ENCODE peak calls at places on chromosome 18, in nine cellular contexts. N is NCI-H510A treated with DMSO at 0.1 percent for 48 hours; J is kidney; Q is left ventricle myocardium inferior; T is stimulated activated CD4-positive, alpha-beta T cell treated with anti-CD3 and anti-CD28 coated beads, Interleukin-12 subunit alpha, Interleukin-12 subunit beta, amount 100 ng/mL, for 4 hours; O is naive B cell; G is effector memory CD8-positive, alpha-beta T cell; U is activated CD8-positive, alpha-beta memory T cell treated with anti-CD3 and anti-CD28 coated beads, Interleukin-2, amount 10 ng/mL, durations not matched to agents 7 days and 5 days; C is GF-D8. B is an unnamed sample.

GRCh38 chr18:33495278-33495677 is 54.8 kb upstream of the CCDC178 start:
- DNase-seq in N (peak; percentile 64), J (no peak), Q (no peak), T (no peak), O (no peak), G (no peak), U (no peak), C (no peak), B (peak; percentile 10)

GRCh38 chr18:70397259-70397925 is 108.5 kb downstream of the SOCS6 start:
- DNase-seq in N (no peak), J (no peak), Q (no peak), T (no peak), O (no peak), G (no peak), U (no peak), C (no peak), B (no peak)

GRCh38 chr18:9065864-9066263 is 36.6 kb upstream of the NDUFV2 start:
- DNase-seq in N (no peak), J (no peak), Q (no peak), T (no peak), O (no peak), G (no peak), U (peak; percentile 21), C (no peak), B (peak; percentile 26)

GRCh38 chr18:398866-399637 is 101.4 kb downstream of the COLEC12 start:
- DNase-seq in N (peak; percentile 31), J (no peak), Q (no peak), T (no peak), O (no peak), G (no peak), U (no peak), C (no peak), B (no peak)

GRCh38 chr18:653512-653911 is 3.9 kb upstream of the TYMS start:
- DNase-seq in N (peak; percentile 20), J (no peak), Q (no peak), T (no peak), O (no peak), G (no peak), U (no peak), C (no peak), B (no peak)

GRCh38 chr18:74479486-74480148 is 16.5 kb upstream of the CNDP2 start:
- DNase-seq in N (no peak), J (no peak), Q (no peak), T (no peak), O (no peak), G (no peak), U (no peak), C (no peak), B (no peak)

GRCh38 chr18:63452273-63452672 is 24.5 kb upstream of the SERPINB5 start:
- DNase-seq in N (no peak), J (no peak), Q (no peak), T (no peak), O (no peak), G (no peak), U (no peak), C (no peak), B (no peak)

GRCh38 chr18:13530879-13531387 is 195.4 kb downstream of the FAM210A start:
- DNase-seq in N (peak; percentile 20), J (no peak), Q (peak; percentile 62), T (no peak), O (no peak), G (no peak), U (peak; percentile 43), C (peak; percentile 50), B (peak; percentile 34)

GRCh38 chr18:46152808-46153617 is 48.8 kb downstream of the HAUS1 start:
- DNase-seq in N (peak; percentile 51), J (peak; percentile 77), Q (no peak), T (no peak), O (no peak), G (no peak), U (no peak), C (no peak), B (no peak)

GRCh38 chr18:49014605-49015267 is 64.0 kb upstream of the SMAD7 start:
- DNase-seq in N (no peak), J (no peak), Q (no peak), T (no peak), O (no peak), G (no peak), U (no peak), C (no peak), B (no peak)

GRCh38 chr18:60019463-60019840 is 119.7 kb downstream of the PMAIP1 start:
- DNase-seq in N (no peak), J (no peak), Q (no peak), T (no peak), O (no peak), G (no peak), U (no peak), C (no peak), B (no peak)

GRCh38 chr18:7593194-7593819 is 26.2 kb downstream of the PTPRM start:
- DNase-seq in N (no peak), J (no peak), Q (no peak), T (no peak), O (no peak), G (no peak), U (no peak), C (no peak), B (no peak)

GRCh38 chr18:23772327-23772920 is 83.2 kb downstream of the LAMA3 start:
- DNase-seq in N (no peak), J (no peak), Q (no peak), T (no peak), O (no peak), G (no peak), U (no peak), C (no peak), B (no peak)

GRCh38 chr18:52426041-52426440 is 86.0 kb downstream of the DCC start:
- DNase-seq in N (no peak), J (no peak), Q (no peak), T (no peak), O (no peak), G (no peak), U (no peak), C (no peak), B (no peak)

GRCh38 chr18:23209031-23209430 is 73.7 kb downstream of the CABLES1 start:
- DNase-seq in N (no peak), J (no peak), Q (no peak), T (no peak), O (no peak), G (no peak), U (no peak), C (no peak), B (no peak)

GRCh38 chr18:6414723-6415362 is at the start of gene L3MBTL4:
- DNase-seq in N (peak; percentile 88), J (peak; percentile 84), Q (peak; percentile 16), T (no peak), O (peak; percentile 54), G (no peak), U (no peak), C (no peak), B (no peak)

GRCh38 chr18:68314403-68314802 is 400.5 kb downstream of the TMX3 start:
- DNase-seq in N (no peak), J (no peak), Q (no peak), T (no peak), O (no peak), G (no peak), U (no peak), C (no peak), B (no peak)

GRCh38 chr18:48788378-48788777 is 162.4 kb downstream of the SMAD7 start:
- DNase-seq in N (no peak), J (no peak), Q (no peak), T (no peak), O (no peak), G (no peak), U (no peak), C (no peak), B (no peak)

GRCh38 chr18:323253-323622 is 55.4 kb upstream of the THOC1 start:
- DNase-seq in N (no peak), J (no peak), Q (no peak), T (no peak), O (no peak), G (no peak), U (no peak), C (no peak), B (no peak)

GRCh38 chr18:66825347-66825746 is 221.5 kb upstream of the CDH19 start:
- DNase-seq in N (no peak), J (no peak), Q (no peak), T (no peak), O (no peak), G (no peak), U (no peak), C (no peak), B (no peak)

GRCh38 chr18:77539860-77540259 is 290.2 kb downstream of the GALR1 start:
- DNase-seq in N (no peak), J (no peak), Q (no peak), T (no peak), O (no peak), G (no peak), U (no peak), C (no peak), B (no peak)

GRCh38 chr18:63970803-63971191 is 916 bp downstream of the SERPINB8 start:
- DNase-seq in N (peak; percentile 94), J (peak; percentile 82), Q (peak; percentile 41), T (no peak), O (no peak), G (no peak), U (no peak), C (no peak), B (no peak)

GRCh38 chr18:27713727-27714080 is 463.2 kb downstream of the CDH2 start:
- DNase-seq in N (no peak), J (no peak), Q (no peak), T (no peak), O (no peak), G (no peak), U (no peak), C (no peak), B (no peak)

GRCh38 chr18:55868909-55869308 is 280.9 kb upstream of the TCF4 start:
- DNase-seq in N (no peak), J (no peak), Q (no peak), T (no peak), O (no peak), G (no peak), U (no peak), C (no peak), B (no peak)

GRCh38 chr18:36496022-36496421 is 198.5 kb downstream of the FHOD3 start:
- DNase-seq in N (peak; percentile 37), J (no peak), Q (no peak), T (no peak), O (no peak), G (no peak), U (no peak), C (no peak), B (peak; percentile 21)

GRCh38 chr18:55856679-55857078 is 268.7 kb upstream of the TCF4 start:
- DNase-seq in N (no peak), J (no peak), Q (no peak), T (no peak), O (no peak), G (no peak), U (no peak), C (no peak), B (no peak)

B was measured in OCI-LY7.